ENCODE peak calls at places on chromosomes 4 and X, in ten cellular contexts. M is bronchial epithelial cell, Z is GM12865, Q is AG09319, N is GM13976, V is cardiac muscle cell, P is heart right ventricle, O is breast epithelium, R is ascending aorta, B is kidney epithelial cell. E is an unnamed sample.

GRCh38 chrX:24828600-24828999 is 134.9 kb downstream of the POLA1 start:
- DNase-seq in M (no peak), Z (no peak), Q (no peak), N (no peak), V (no peak), P (no peak), O (no peak), R (no peak), B (no peak), E (no peak)

GRCh38 chr4:119835511-119835910 is 206.9 kb upstream of the PDE5A start:
- DNase-seq in M (no peak), Z (no peak), Q (no peak), N (no peak), V (no peak), P (no peak), O (no peak), R (no peak), B (no peak), E (no peak)

GRCh38 chr4:99669084-99669483 is 11.5 kb upstream of the C4orf54 start:
- DNase-seq in M (no peak), Z (no peak), Q (no peak), N (no peak), V (no peak), P (no peak), O (no peak), R (no peak), B (no peak), E (no peak)

GRCh38 chrX:73069365-73070035 is 9.8 kb downstream of the PABPC1L2A start:
- DNase-seq in M (no peak), Z (no peak), Q (no peak), N (no peak), V (no peak), P (no peak), O (no peak), R (no peak), B (no peak), E (no peak)

GRCh38 chr4:173056708-173057107 is 111.9 kb upstream of the GALNT7 start:
- DNase-seq in M (no peak), Z (no peak), Q (no peak), N (no peak), V (no peak), P (no peak), O (no peak), R (no peak), B (no peak), E (no peak)

GRCh38 chr4:48967626-48968025 is 18.4 kb upstream of the CWH43 start:
- DNase-seq in M (peak), Z (no peak), Q (no peak), N (no peak), V (no peak), P (no peak), O (no peak), R (no peak), B (no peak), E (no peak)

GRCh38 chr4:13160906-13161305 is 323.2 kb downstream of the RAB28 start:
- DNase-seq in M (peak), Z (no peak), Q (no peak), N (no peak), V (no peak), P (no peak), O (no peak), R (no peak), B (peak), E (no peak)

GRCh38 chr4:8708401-8709021 is 115.9 kb downstream of the CPZ start:
- DNase-seq in M (no peak), Z (no peak), Q (no peak), N (no peak), V (no peak), P (no peak), O (peak), R (no peak), B (no peak), E (no peak)

GRCh38 chr4:102623622-102624021 is 122.5 kb downstream of the NFKB1 start:
- DNase-seq in M (no peak), Z (no peak), Q (no peak), N (no peak), V (peak), P (no peak), O (no peak), R (no peak), B (no peak), E (no peak)

GRCh38 chrX:49071877-49072711 is 1.7 kb downstream of the PRAF2 start:
- DNase-seq in M (peak), Z (no peak), Q (peak), N (no peak), V (no peak), P (peak), O (peak), R (peak), B (peak), E (no peak)

GRCh38 chrX:10387011-10387410 is 230.2 kb downstream of the CLCN4 start:
- DNase-seq in M (peak), Z (no peak), Q (no peak), N (no peak), V (no peak), P (no peak), O (no peak), R (no peak), B (no peak), E (no peak)

GRCh38 chr4:70704333-70705145 is 16.2 kb downstream of the UTP3 start:
- DNase-seq in M (no peak), Z (peak), Q (no peak), N (peak), V (peak), P (peak), O (peak), R (peak), B (no peak), E (peak)

GRCh38 chrX:96373047-96373355 is 311.6 kb upstream of the DIAPH2 start:
- DNase-seq in M (no peak), Z (no peak), Q (no peak), N (no peak), V (no peak), P (no peak), O (no peak), R (no peak), B (no peak), E (no peak)

GRCh38 chr4:87086143-87086805 is 134.1 kb downstream of the KLHL8 start:
- DNase-seq in M (no peak), Z (no peak), Q (no peak), N (no peak), V (no peak), P (no peak), O (no peak), R (no peak), B (no peak), E (no peak)

GRCh38 chrX:47145408-47146120 is 543 bp downstream of the RBM10 start:
- DNase-seq in M (no peak), Z (no peak), Q (no peak), N (peak), V (no peak), P (no peak), O (no peak), R (no peak), B (no peak), E (no peak)

GRCh38 chrX:47146936-47147859 is 2.2 kb downstream of the RBM10 start:
- DNase-seq in M (no peak), Z (no peak), Q (no peak), N (no peak), V (no peak), P (no peak), O (no peak), R (no peak), B (no peak), E (no peak)

GRCh38 chrX:47143894-47144625 is 442 bp downstream of the NDUFB11 start:
- DNase-seq in M (peak), Z (peak), Q (no peak), N (peak), V (peak), P (peak), O (no peak), R (no peak), B (no peak), E (no peak)

GRCh38 chrX:47144626-47145407 is at the start of the genes NDUFB11 and RBM10:
- DNase-seq in M (peak), Z (peak), Q (peak), N (peak), V (peak), P (peak), O (peak), R (peak), B (peak), E (peak)

GRCh38 chrX:47146121-47146935 is 1.3 kb downstream of the RBM10 start:
- DNase-seq in M (peak), Z (no peak), Q (no peak), N (no peak), V (no peak), P (no peak), O (no peak), R (no peak), B (no peak), E (no peak)
- TF ChIP-seq CTCF in M (no peak), Z (no peak), Q (no peak), N (no peak), V (no peak), P (no peak), O (no peak), R (no peak), B (no peak), E (no peak)

DNA sequence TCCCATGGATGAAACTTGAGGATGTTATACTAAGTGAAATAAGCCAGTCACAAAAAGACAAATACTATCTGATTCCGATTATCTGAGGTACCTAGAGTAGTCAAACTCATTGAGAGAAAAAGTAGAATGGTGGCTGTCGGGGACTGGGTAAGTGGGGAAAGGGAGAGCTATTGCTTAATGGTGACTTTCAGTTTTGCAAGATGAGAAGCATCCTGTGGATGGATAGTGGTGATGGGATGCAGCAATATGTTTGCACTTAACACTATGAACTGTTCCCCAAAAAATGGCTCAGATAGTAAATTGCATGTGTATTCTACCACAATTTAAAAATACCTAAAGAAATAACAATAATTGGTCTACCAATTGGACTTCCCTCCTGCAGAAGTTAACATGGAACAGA is 181.5 kb downstream of the SHROOM3 start:
- DNase-seq in M (no peak), Z (no peak), Q (no peak), N (no peak), V (no peak), P (no peak), O (no peak), R (no peak), B (no peak), E (no peak)
- TF ChIP-seq CTCF in M (no peak), Z (no peak), Q (no peak), N (no peak), V (no peak), P (no peak), O (no peak), R (no peak), B (no peak), E (no peak)

GRCh38 chrX:66731398-66731797 is 92.5 kb upstream of the EDA2R start:
- DNase-seq in M (peak), Z (peak), Q (peak), N (peak), V (peak), P (no peak), O (no peak), R (no peak), B (no peak), E (no peak)
- TF ChIP-seq CTCF in M (peak), Z (peak), Q (peak), N (peak), V (peak), P (peak), O (no peak), R (peak), B (peak), E (no peak)

DNA sequence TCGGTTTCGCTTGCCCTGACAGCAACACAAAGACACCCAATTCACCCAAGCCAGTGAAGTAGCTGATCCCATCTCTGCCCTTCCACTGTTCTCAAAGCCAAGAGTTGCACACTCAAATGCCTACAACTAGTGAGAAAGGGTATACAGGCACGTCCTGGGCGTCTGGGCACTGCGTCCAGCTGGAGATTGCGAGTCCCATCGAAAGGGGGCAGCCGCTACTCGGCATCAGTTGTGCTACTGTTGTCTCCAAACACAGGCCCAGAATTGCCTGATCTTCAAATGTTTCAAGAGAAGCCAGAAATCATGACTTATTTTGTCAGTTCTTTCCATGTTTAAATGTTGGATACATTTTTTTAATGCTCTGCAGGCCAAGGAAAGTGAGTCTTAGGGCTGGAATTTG is 487.8 kb downstream of the BCOR start:
- DNase-seq in M (no peak), Z (no peak), Q (no peak), N (no peak), V (no peak), P (no peak), O (no peak), R (peak), B (no peak), E (no peak)
- TF ChIP-seq CTCF in M (no peak), Z (no peak), Q (no peak), N (no peak), V (no peak), P (no peak), O (no peak), R (no peak), B (no peak), E (no peak)

GRCh38 chr4:151744614-151745013 is 16.2 kb downstream of the GATB start:
- DNase-seq in M (peak), Z (peak), Q (peak), N (peak), V (no peak), P (no peak), O (no peak), R (no peak), B (peak), E (no peak)

GRCh38 chr4:151743894-151744293 is 16.9 kb downstream of the GATB start:
- DNase-seq in M (no peak), Z (no peak), Q (no peak), N (no peak), V (no peak), P (no peak), O (no peak), R (no peak), B (no peak), E (no peak)

GRCh38 chr4:151739118-151739517 is 21.7 kb downstream of the GATB start:
- DNase-seq in M (no peak), Z (no peak), Q (no peak), N (no peak), V (no peak), P (no peak), O (no peak), R (no peak), B (no peak), E (no peak)

GRCh38 chr4:151745727-151746231 is 15.0 kb downstream of the GATB start:
- DNase-seq in M (peak), Z (no peak), Q (no peak), N (no peak), V (no peak), P (no peak), O (no peak), R (no peak), B (no peak), E (no peak)

GRCh38 chr4:151743128-151743854 is 17.5 kb downstream of the GATB start:
- DNase-seq in M (peak), Z (peak), Q (no peak), N (peak), V (no peak), P (no peak), O (no peak), R (no peak), B (peak), E (no peak)
- TF ChIP-seq CTCF in M (peak), Z (no peak), Q (no peak), N (no peak), V (no peak), P (no peak), O (no peak), R (no peak), B (peak), E (no peak)